ENCODE peak calls at places on chromosomes 7 and 10, in seven cellular contexts. One of them, this sample, is unnamed.

GRCh38 chr10:13268841-13269240 is 31.0 kb downstream of the PHYH start:
- DNase-seq in HFF-Myc: no peak
- DNase-seq in choroid plexus epithelial cell: no peak
- DNase-seq in activated B cell treated with CpG ODN at 0.5 μM for 24 hours: no peak
- DNase-seq in heart left ventricle: no peak
- DNase-seq in hepatocyte: peak
- DNase-seq in GM20000: no peak
- DNase-seq in this sample: no peak

GRCh38 chr10:132487241-132488135 is 50.1 kb upstream of the INPP5A start:
- DNase-seq in HFF-Myc: no peak
- DNase-seq in choroid plexus epithelial cell: no peak
- DNase-seq in activated B cell treated with CpG ODN at 0.5 μM for 24 hours: no peak
- DNase-seq in heart left ventricle: no peak
- DNase-seq in hepatocyte: no peak
- DNase-seq in GM20000: no peak
- DNase-seq in this sample: no peak

GRCh38 chr7:108570146-108570755 is 577 bp downstream of the DNAJB9 start:
- DNase-seq in HFF-Myc: no peak
- DNase-seq in choroid plexus epithelial cell: peak
- DNase-seq in activated B cell treated with CpG ODN at 0.5 μM for 24 hours: no peak
- DNase-seq in heart left ventricle: peak
- DNase-seq in hepatocyte: peak
- DNase-seq in GM20000: peak
- DNase-seq in this sample: peak

GRCh38 chr10:35928017-35928619 is 286.0 kb upstream of the FZD8 start:
- DNase-seq in HFF-Myc: no peak
- DNase-seq in choroid plexus epithelial cell: peak
- DNase-seq in activated B cell treated with CpG ODN at 0.5 μM for 24 hours: no peak
- DNase-seq in heart left ventricle: no peak
- DNase-seq in hepatocyte: no peak
- DNase-seq in GM20000: no peak
- DNase-seq in this sample: peak

GRCh38 chr10:128629111-128630096 is 503.2 kb upstream of the MKI67 start:
- DNase-seq in HFF-Myc: no peak
- DNase-seq in choroid plexus epithelial cell: no peak
- DNase-seq in activated B cell treated with CpG ODN at 0.5 μM for 24 hours: no peak
- DNase-seq in heart left ventricle: no peak
- DNase-seq in hepatocyte: peak
- DNase-seq in GM20000: no peak
- DNase-seq in this sample: peak

GRCh38 chr10:125123363-125124113 is 36.8 kb downstream of the CTBP2 start:
- DNase-seq in HFF-Myc: no peak
- DNase-seq in choroid plexus epithelial cell: peak
- DNase-seq in activated B cell treated with CpG ODN at 0.5 μM for 24 hours: no peak
- DNase-seq in heart left ventricle: peak
- DNase-seq in hepatocyte: no peak
- DNase-seq in GM20000: no peak
- DNase-seq in this sample: peak

GRCh38 chr7:106071999-106072714 is 40.0 kb downstream of the SYPL1 start:
- DNase-seq in HFF-Myc: no peak
- DNase-seq in choroid plexus epithelial cell: peak
- DNase-seq in activated B cell treated with CpG ODN at 0.5 μM for 24 hours: no peak
- DNase-seq in heart left ventricle: peak
- DNase-seq in hepatocyte: peak
- DNase-seq in GM20000: no peak
- DNase-seq in this sample: peak

GRCh38 chr10:12487366-12487765 is 138.0 kb downstream of the CAMK1D start:
- DNase-seq in HFF-Myc: no peak
- DNase-seq in choroid plexus epithelial cell: no peak
- DNase-seq in activated B cell treated with CpG ODN at 0.5 μM for 24 hours: no peak
- DNase-seq in heart left ventricle: no peak
- DNase-seq in hepatocyte: no peak
- DNase-seq in GM20000: no peak
- DNase-seq in this sample: no peak

GRCh38 chr7:135121868-135122267 is 26.0 kb upstream of the TMEM140 start:
- DNase-seq in HFF-Myc: no peak
- DNase-seq in choroid plexus epithelial cell: peak
- DNase-seq in activated B cell treated with CpG ODN at 0.5 μM for 24 hours: no peak
- DNase-seq in heart left ventricle: no peak
- DNase-seq in hepatocyte: no peak
- DNase-seq in GM20000: no peak
- DNase-seq in this sample: no peak

GRCh38 chr10:33982995-33983394 is 648.5 kb upstream of the NRP1 start:
- DNase-seq in HFF-Myc: no peak
- DNase-seq in choroid plexus epithelial cell: no peak
- DNase-seq in activated B cell treated with CpG ODN at 0.5 μM for 24 hours: no peak
- DNase-seq in heart left ventricle: no peak
- DNase-seq in hepatocyte: no peak
- DNase-seq in GM20000: no peak
- DNase-seq in this sample: peak

GRCh38 chr10:117792214-117792613 is 249.7 kb downstream of the EMX2 start:
- DNase-seq in HFF-Myc: no peak
- DNase-seq in choroid plexus epithelial cell: no peak
- DNase-seq in activated B cell treated with CpG ODN at 0.5 μM for 24 hours: no peak
- DNase-seq in heart left ventricle: no peak
- DNase-seq in hepatocyte: no peak
- DNase-seq in GM20000: no peak
- DNase-seq in this sample: no peak

GRCh38 chr7:35424869-35425495 is 171.1 kb upstream of the TBX20 start:
- DNase-seq in HFF-Myc: peak
- DNase-seq in choroid plexus epithelial cell: peak
- DNase-seq in activated B cell treated with CpG ODN at 0.5 μM for 24 hours: peak
- DNase-seq in heart left ventricle: peak
- DNase-seq in hepatocyte: peak
- DNase-seq in GM20000: peak
- DNase-seq in this sample: peak

GRCh38 chr7:373818-374705 is 84.1 kb downstream of the FOXL3 start:
- DNase-seq in HFF-Myc: no peak
- DNase-seq in choroid plexus epithelial cell: no peak
- DNase-seq in activated B cell treated with CpG ODN at 0.5 μM for 24 hours: peak
- DNase-seq in heart left ventricle: peak
- DNase-seq in hepatocyte: no peak
- DNase-seq in GM20000: no peak
- DNase-seq in this sample: no peak

GRCh38 chr10:88958721-88959120 is 6.1 kb upstream of the ACTA2 start:
- DNase-seq in HFF-Myc: no peak
- DNase-seq in choroid plexus epithelial cell: no peak
- DNase-seq in activated B cell treated with CpG ODN at 0.5 μM for 24 hours: no peak
- DNase-seq in heart left ventricle: no peak
- DNase-seq in hepatocyte: no peak
- DNase-seq in GM20000: no peak
- DNase-seq in this sample: no peak

GRCh38 chr10:7474388-7474787 is 63.6 kb upstream of the SFMBT2 start:
- DNase-seq in HFF-Myc: no peak
- DNase-seq in choroid plexus epithelial cell: no peak
- DNase-seq in activated B cell treated with CpG ODN at 0.5 μM for 24 hours: no peak
- DNase-seq in heart left ventricle: no peak
- DNase-seq in hepatocyte: no peak
- DNase-seq in GM20000: no peak
- DNase-seq in this sample: no peak

GRCh38 chr10:34343764-34344163 is 471.3 kb downstream of the PARD3 start:
- DNase-seq in HFF-Myc: no peak
- DNase-seq in choroid plexus epithelial cell: peak
- DNase-seq in activated B cell treated with CpG ODN at 0.5 μM for 24 hours: no peak
- DNase-seq in heart left ventricle: no peak
- DNase-seq in hepatocyte: no peak
- DNase-seq in GM20000: no peak
- DNase-seq in this sample: peak

GRCh38 chr10:110421512-110422138 is 76.1 kb upstream of the DUSP5 start:
- DNase-seq in HFF-Myc: no peak
- DNase-seq in choroid plexus epithelial cell: no peak
- DNase-seq in activated B cell treated with CpG ODN at 0.5 μM for 24 hours: no peak
- DNase-seq in heart left ventricle: no peak
- DNase-seq in hepatocyte: no peak
- DNase-seq in GM20000: no peak
- DNase-seq in this sample: no peak

GRCh38 chr10:32189400-32190084 is 133.3 kb upstream of the KIF5B start:
- DNase-seq in HFF-Myc: no peak
- DNase-seq in choroid plexus epithelial cell: peak
- DNase-seq in activated B cell treated with CpG ODN at 0.5 μM for 24 hours: no peak
- DNase-seq in heart left ventricle: no peak
- DNase-seq in hepatocyte: peak
- DNase-seq in GM20000: no peak
- DNase-seq in this sample: peak

GRCh38 chr10:122504551-122504950 is 43.2 kb downstream of the HTRA1 start:
- DNase-seq in HFF-Myc: no peak
- DNase-seq in choroid plexus epithelial cell: peak
- DNase-seq in activated B cell treated with CpG ODN at 0.5 μM for 24 hours: no peak
- DNase-seq in heart left ventricle: peak
- DNase-seq in hepatocyte: peak
- DNase-seq in GM20000: no peak
- DNase-seq in this sample: peak

GRCh38 chr7:92768501-92769360 is 67.6 kb downstream of the CDK6 start:
- DNase-seq in HFF-Myc: no peak
- DNase-seq in choroid plexus epithelial cell: peak
- DNase-seq in activated B cell treated with CpG ODN at 0.5 μM for 24 hours: no peak
- DNase-seq in heart left ventricle: no peak
- DNase-seq in hepatocyte: no peak
- DNase-seq in GM20000: peak
- DNase-seq in this sample: peak

GRCh38 chr7:128831178-128831993 is 1.2 kb downstream of the FLNC start:
- DNase-seq in HFF-Myc: no peak
- DNase-seq in choroid plexus epithelial cell: peak
- DNase-seq in activated B cell treated with CpG ODN at 0.5 μM for 24 hours: no peak
- DNase-seq in heart left ventricle: peak
- DNase-seq in hepatocyte: peak
- DNase-seq in GM20000: peak
- DNase-seq in this sample: no peak

GRCh38 chr7:519974-520458 is 370 bp upstream of the PDGFA start:
- DNase-seq in HFF-Myc: no peak
- DNase-seq in choroid plexus epithelial cell: peak
- DNase-seq in activated B cell treated with CpG ODN at 0.5 μM for 24 hours: peak
- DNase-seq in heart left ventricle: peak
- DNase-seq in hepatocyte: peak
- DNase-seq in GM20000: peak
- DNase-seq in this sample: peak

GRCh38 chr10:59553127-59553649 is 156.5 kb downstream of the SLC16A9 start:
- DNase-seq in HFF-Myc: no peak
- DNase-seq in choroid plexus epithelial cell: no peak
- DNase-seq in activated B cell treated with CpG ODN at 0.5 μM for 24 hours: no peak
- DNase-seq in heart left ventricle: no peak
- DNase-seq in hepatocyte: no peak
- DNase-seq in GM20000: no peak
- DNase-seq in this sample: no peak

DNA sequence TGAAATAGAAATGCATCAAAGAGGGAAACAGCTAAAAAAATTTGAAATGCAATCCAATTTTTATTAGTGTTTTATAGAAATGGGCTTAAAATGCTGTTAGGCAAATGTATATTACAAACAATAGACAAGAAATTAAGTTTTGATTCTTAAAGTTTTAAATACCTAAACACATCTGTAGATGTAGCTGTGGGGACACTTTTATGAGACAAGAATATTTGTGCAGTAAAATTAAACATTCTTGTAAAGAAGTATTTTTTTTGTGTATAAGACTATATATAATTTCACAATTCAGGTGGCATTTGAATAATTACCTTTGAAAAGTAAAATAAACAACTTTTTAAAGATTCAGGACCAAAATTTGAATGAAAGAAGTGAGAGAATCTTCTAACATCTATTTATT is 1015.9 kb downstream of the REEP3 start:
- DNase-seq in HFF-Myc: no peak
- DNase-seq in choroid plexus epithelial cell: no peak
- DNase-seq in activated B cell treated with CpG ODN at 0.5 μM for 24 hours: no peak
- DNase-seq in heart left ventricle: no peak
- DNase-seq in hepatocyte: no peak
- DNase-seq in GM20000: no peak
- DNase-seq in this sample: no peak
- TF ChIP-seq CTCF in HFF-Myc: no peak
- TF ChIP-seq CTCF in choroid plexus epithelial cell: no peak
- TF ChIP-seq CTCF in activated B cell treated with CpG ODN at 0.5 μM for 24 hours: no peak
- TF ChIP-seq CTCF in heart left ventricle: no peak
- TF ChIP-seq CTCF in hepatocyte: no peak
- TF ChIP-seq CTCF in GM20000: no peak
- TF ChIP-seq CTCF in this sample: no peak

GRCh38 chr7:28885771-28886170 is 72.4 kb downstream of the TRIL start:
- DNase-seq in HFF-Myc: no peak
- DNase-seq in choroid plexus epithelial cell: no peak
- DNase-seq in activated B cell treated with CpG ODN at 0.5 μM for 24 hours: no peak
- DNase-seq in heart left ventricle: no peak
- DNase-seq in hepatocyte: no peak
- DNase-seq in GM20000: no peak
- DNase-seq in this sample: no peak

GRCh38 chr7:28889290-28889689 is 68.8 kb downstream of the TRIL start:
- DNase-seq in HFF-Myc: no peak
- DNase-seq in choroid plexus epithelial cell: no peak
- DNase-seq in activated B cell treated with CpG ODN at 0.5 μM for 24 hours: no peak
- DNase-seq in heart left ventricle: no peak
- DNase-seq in hepatocyte: no peak
- DNase-seq in GM20000: no peak
- DNase-seq in this sample: no peak

GRCh38 chr7:28893888-28894287 is 64.2 kb downstream of the TRIL start:
- DNase-seq in HFF-Myc: no peak
- DNase-seq in choroid plexus epithelial cell: no peak
- DNase-seq in activated B cell treated with CpG ODN at 0.5 μM for 24 hours: no peak
- DNase-seq in heart left ventricle: no peak
- DNase-seq in hepatocyte: no peak
- DNase-seq in GM20000: no peak
- DNase-seq in this sample: no peak

GRCh38 chr7:28890137-28890536 is 68.0 kb downstream of the TRIL start:
- DNase-seq in HFF-Myc: no peak
- DNase-seq in choroid plexus epithelial cell: no peak
- DNase-seq in activated B cell treated with CpG ODN at 0.5 μM for 24 hours: no peak
- DNase-seq in heart left ventricle: no peak
- DNase-seq in hepatocyte: no peak
- DNase-seq in GM20000: no peak
- DNase-seq in this sample: no peak

GRCh38 chr7:28891192-28891872 is 66.8 kb downstream of the TRIL start:
- DNase-seq in HFF-Myc: no peak
- DNase-seq in choroid plexus epithelial cell: no peak
- DNase-seq in activated B cell treated with CpG ODN at 0.5 μM for 24 hours: no peak
- DNase-seq in heart left ventricle: no peak
- DNase-seq in hepatocyte: peak
- DNase-seq in GM20000: no peak
- DNase-seq in this sample: no peak
- TF ChIP-seq CTCF in HFF-Myc: no peak
- TF ChIP-seq CTCF in choroid plexus epithelial cell: no peak
- TF ChIP-seq CTCF in activated B cell treated with CpG ODN at 0.5 μM for 24 hours: no peak
- TF ChIP-seq CTCF in heart left ventricle: no peak
- TF ChIP-seq CTCF in hepatocyte: no peak
- TF ChIP-seq CTCF in GM20000: no peak
- TF ChIP-seq CTCF in this sample: no peak

GRCh38 chr10:70775679-70776454 is 9.3 kb downstream of the TBATA start:
- DNase-seq in HFF-Myc: no peak
- DNase-seq in choroid plexus epithelial cell: no peak
- DNase-seq in activated B cell treated with CpG ODN at 0.5 μM for 24 hours: no peak
- DNase-seq in heart left ventricle: peak
- DNase-seq in hepatocyte: no peak
- DNase-seq in GM20000: no peak
- DNase-seq in this sample: no peak
- TF ChIP-seq CTCF in HFF-Myc: no peak
- TF ChIP-seq CTCF in choroid plexus epithelial cell: no peak
- TF ChIP-seq CTCF in activated B cell treated with CpG ODN at 0.5 μM for 24 hours: no peak
- TF ChIP-seq CTCF in heart left ventricle: no peak
- TF ChIP-seq CTCF in hepatocyte: no peak
- TF ChIP-seq CTCF in GM20000: no peak
- TF ChIP-seq CTCF in this sample: no peak

DNA sequence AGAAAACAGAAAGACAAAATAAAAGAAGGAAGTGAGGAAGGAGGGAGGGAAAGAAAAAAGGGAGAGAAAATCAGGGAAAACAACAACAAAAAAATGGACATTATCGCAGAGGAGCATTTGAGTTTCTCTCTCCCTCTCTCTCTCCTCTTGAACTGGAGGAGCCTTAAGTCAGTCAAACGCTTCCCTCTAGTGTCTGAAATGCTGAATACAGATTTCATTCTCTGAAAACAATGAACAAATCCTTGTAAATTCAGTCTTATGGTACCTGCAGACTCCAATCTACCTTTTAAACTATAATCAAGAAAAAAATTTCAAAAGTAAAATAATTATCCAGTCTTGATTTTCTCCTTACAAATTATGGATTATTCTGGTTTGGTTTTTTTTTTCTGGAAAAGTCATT is 89.2 kb upstream of the PFKP start:
- DNase-seq in HFF-Myc: no peak
- DNase-seq in choroid plexus epithelial cell: peak
- DNase-seq in activated B cell treated with CpG ODN at 0.5 μM for 24 hours: no peak
- DNase-seq in heart left ventricle: no peak
- DNase-seq in hepatocyte: peak
- DNase-seq in GM20000: peak
- DNase-seq in this sample: peak
- TF ChIP-seq CTCF in HFF-Myc: peak
- TF ChIP-seq CTCF in choroid plexus epithelial cell: peak
- TF ChIP-seq CTCF in activated B cell treated with CpG ODN at 0.5 μM for 24 hours: no peak
- TF ChIP-seq CTCF in heart left ventricle: peak
- TF ChIP-seq CTCF in hepatocyte: peak
- TF ChIP-seq CTCF in GM20000: no peak
- TF ChIP-seq CTCF in this sample: peak